ENCODE peak calls at places on chromosomes 16 and 17, in six cellular contexts. One of them, this sample, is unnamed.

GRCh38 chr17:40824015-40824832 is 1.8 kb upstream of the KRT10 start:
- DNase-seq in GM23248: no peak
- DNase-seq in endothelial cell of umbilical vein: no peak
- DNase-seq in MM.1S: peak; percentile 26
- DNase-seq in GM23338: no peak
- DNase-seq in DND-41: no peak
- DNase-seq in this sample: no peak

GRCh38 chr16:3952342-3953131 is 72.0 kb upstream of the CREBBP start:
- DNase-seq in GM23248: peak; percentile 55
- DNase-seq in endothelial cell of umbilical vein: no peak
- DNase-seq in MM.1S: no peak
- DNase-seq in GM23338: peak; percentile 25
- DNase-seq in DND-41: peak; percentile 20
- DNase-seq in this sample: peak; percentile 53

GRCh38 chr16:56191807-56192643 is 736 bp downstream of the GNAO1 start:
- DNase-seq in GM23248: no peak
- DNase-seq in endothelial cell of umbilical vein: no peak
- DNase-seq in MM.1S: no peak
- DNase-seq in GM23338: peak; percentile 32
- DNase-seq in DND-41: peak; percentile 56
- DNase-seq in this sample: peak; percentile 48

GRCh38 chr16:2980227-2981176 is at the start of gene PKMYT1:
- DNase-seq in GM23248: peak; percentile 97
- DNase-seq in endothelial cell of umbilical vein: peak; percentile 90
- DNase-seq in MM.1S: peak; percentile 92
- DNase-seq in GM23338: peak; percentile 90
- DNase-seq in DND-41: peak; percentile 95
- DNase-seq in this sample: peak; percentile 96

GRCh38 chr16:11535494-11535893 is 51.2 kb downstream of the LITAF start:
- DNase-seq in GM23248: no peak
- DNase-seq in endothelial cell of umbilical vein: no peak
- DNase-seq in MM.1S: no peak
- DNase-seq in GM23338: no peak
- DNase-seq in DND-41: no peak
- DNase-seq in this sample: no peak

GRCh38 chr16:4686497-4687210 is 6.7 kb upstream of the NUDT16L1 start:
- DNase-seq in GM23248: no peak
- DNase-seq in endothelial cell of umbilical vein: no peak
- DNase-seq in MM.1S: no peak
- DNase-seq in GM23338: no peak
- DNase-seq in DND-41: no peak
- DNase-seq in this sample: no peak

GRCh38 chr17:28917465-28917864 is 14.6 kb upstream of the DHRS13 start:
- DNase-seq in GM23248: no peak
- DNase-seq in endothelial cell of umbilical vein: no peak
- DNase-seq in MM.1S: no peak
- DNase-seq in GM23338: no peak
- DNase-seq in DND-41: no peak
- DNase-seq in this sample: no peak

GRCh38 chr17:42667088-42667951 is 8.2 kb downstream of the TUBG2 start:
- DNase-seq in GM23248: peak; percentile 93
- DNase-seq in endothelial cell of umbilical vein: peak; percentile 49
- DNase-seq in MM.1S: no peak
- DNase-seq in GM23338: no peak
- DNase-seq in DND-41: no peak
- DNase-seq in this sample: no peak

GRCh38 chr17:31581022-31581483 is 189.6 kb downstream of the RAB11FIP4 start:
- DNase-seq in GM23248: peak; percentile 83
- DNase-seq in endothelial cell of umbilical vein: peak; percentile 78
- DNase-seq in MM.1S: no peak
- DNase-seq in GM23338: no peak
- DNase-seq in DND-41: no peak
- DNase-seq in this sample: no peak

GRCh38 chr17:81306898-81307510 is 11.9 kb upstream of the SLC38A10 start:
- DNase-seq in GM23248: no peak
- DNase-seq in endothelial cell of umbilical vein: no peak
- DNase-seq in MM.1S: no peak
- DNase-seq in GM23338: no peak
- DNase-seq in DND-41: no peak
- DNase-seq in this sample: no peak

GRCh38 chr17:44952946-44953475 is 5.4 kb upstream of the KIF18B start:
- DNase-seq in GM23248: no peak
- DNase-seq in endothelial cell of umbilical vein: no peak
- DNase-seq in MM.1S: no peak
- DNase-seq in GM23338: peak; percentile 46
- DNase-seq in DND-41: no peak
- DNase-seq in this sample: peak; percentile 33

GRCh38 chr16:17404903-17405691 is 65.7 kb downstream of the XYLT1 start:
- DNase-seq in GM23248: peak; percentile 95
- DNase-seq in endothelial cell of umbilical vein: no peak
- DNase-seq in MM.1S: no peak
- DNase-seq in GM23338: no peak
- DNase-seq in DND-41: no peak
- DNase-seq in this sample: no peak

GRCh38 chr16:57865746-57866528 is 63.6 kb upstream of the KIFC3 start:
- DNase-seq in GM23248: no peak
- DNase-seq in endothelial cell of umbilical vein: no peak
- DNase-seq in MM.1S: no peak
- DNase-seq in GM23338: no peak
- DNase-seq in DND-41: no peak
- DNase-seq in this sample: no peak

GRCh38 chr16:1443403-1443973 is 868 bp downstream of the CCDC154 start:
- DNase-seq in GM23248: no peak
- DNase-seq in endothelial cell of umbilical vein: no peak
- DNase-seq in MM.1S: no peak
- DNase-seq in GM23338: no peak
- DNase-seq in DND-41: no peak
- DNase-seq in this sample: no peak

GRCh38 chr17:50865060-50865867 is 890 bp downstream of the TOB1 start:
- DNase-seq in GM23248: peak; percentile 76
- DNase-seq in endothelial cell of umbilical vein: peak; percentile 63
- DNase-seq in MM.1S: peak; percentile 61
- DNase-seq in GM23338: peak; percentile 68
- DNase-seq in DND-41: peak; percentile 51
- DNase-seq in this sample: peak; percentile 82

GRCh38 chr16:49621240-49622083 is 234.4 kb downstream of the ZNF423 start:
- DNase-seq in GM23248: no peak
- DNase-seq in endothelial cell of umbilical vein: no peak
- DNase-seq in MM.1S: no peak
- DNase-seq in GM23338: no peak
- DNase-seq in DND-41: no peak
- DNase-seq in this sample: no peak

GRCh38 chr16:17509194-17509593 is 38.4 kb upstream of the XYLT1 start:
- DNase-seq in GM23248: no peak
- DNase-seq in endothelial cell of umbilical vein: no peak
- DNase-seq in MM.1S: no peak
- DNase-seq in GM23338: no peak
- DNase-seq in DND-41: no peak
- DNase-seq in this sample: no peak

GRCh38 chr16:66205287-66206167 is 161.0 kb upstream of the CDH5 start:
- DNase-seq in GM23248: peak; percentile 70
- DNase-seq in endothelial cell of umbilical vein: no peak
- DNase-seq in MM.1S: no peak
- DNase-seq in GM23338: no peak
- DNase-seq in DND-41: no peak
- DNase-seq in this sample: no peak

GRCh38 chr17:55294042-55294751 is 29.4 kb downstream of the HLF start:
- DNase-seq in GM23248: no peak
- DNase-seq in endothelial cell of umbilical vein: no peak
- DNase-seq in MM.1S: no peak
- DNase-seq in GM23338: no peak
- DNase-seq in DND-41: no peak
- DNase-seq in this sample: no peak

GRCh38 chr16:78729687-78730086 is 630.2 kb downstream of the WWOX start:
- DNase-seq in GM23248: no peak
- DNase-seq in endothelial cell of umbilical vein: no peak
- DNase-seq in MM.1S: peak; percentile 49
- DNase-seq in GM23338: no peak
- DNase-seq in DND-41: no peak
- DNase-seq in this sample: no peak

DNA sequence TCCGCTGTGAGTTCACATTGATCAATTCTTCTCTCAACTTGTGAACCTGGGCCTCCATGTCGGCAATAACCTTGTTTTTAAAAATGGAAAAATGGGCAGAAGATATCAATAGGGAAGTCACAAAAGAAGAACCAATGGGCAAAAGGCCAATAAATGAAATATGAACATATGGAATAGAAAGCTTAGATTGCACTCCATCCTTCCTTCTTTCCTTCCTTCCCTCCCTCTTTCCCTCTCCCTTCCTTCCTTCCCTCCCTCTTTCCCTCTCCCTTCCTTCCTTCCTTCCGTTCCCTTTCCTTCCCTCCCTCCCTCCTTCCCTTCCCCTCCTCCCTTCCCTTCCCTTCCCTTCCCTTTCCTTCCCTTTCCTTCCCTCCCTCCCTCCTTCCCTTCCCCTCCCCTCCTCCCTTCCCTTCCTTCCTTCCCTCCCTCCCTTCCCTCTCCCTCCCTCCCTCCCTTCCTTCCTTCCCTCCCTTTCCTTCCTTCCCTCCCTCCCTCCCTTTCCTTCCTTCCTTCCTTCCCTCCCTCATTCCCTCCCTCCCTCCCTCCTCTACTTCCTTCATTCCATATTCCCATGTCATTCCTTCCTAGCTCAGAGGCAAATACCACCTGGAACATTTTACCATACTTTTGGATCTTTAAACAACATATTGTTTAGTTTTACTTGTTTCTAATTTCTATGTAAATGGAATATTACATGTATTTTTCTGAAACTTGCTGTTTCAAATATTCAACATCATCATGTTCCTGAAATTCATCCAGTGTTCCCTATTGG is 290.7 kb upstream of the AXIN2 start:
- DNase-seq in GM23248: no peak
- DNase-seq in endothelial cell of umbilical vein: no peak
- DNase-seq in MM.1S: no peak
- DNase-seq in GM23338: no peak
- DNase-seq in DND-41: no peak
- DNase-seq in this sample: no peak
- H3K4me3 ChIP-seq in GM23248: no peak overlapping the region
- H3K4me3 ChIP-seq in endothelial cell of umbilical vein: no peak overlapping the region
- H3K4me3 ChIP-seq in MM.1S: no peak overlapping the region
- H3K4me3 ChIP-seq in GM23338: no peak overlapping the region
- H3K4me3 ChIP-seq in DND-41: no peak overlapping the region
- H3K4me3 ChIP-seq in this sample: no peak overlapping the region

GRCh38 chr16:85465328-85466307 is 147.5 kb upstream of the GSE1 start:
- DNase-seq in GM23248: peak; percentile 92
- DNase-seq in endothelial cell of umbilical vein: no peak
- DNase-seq in MM.1S: no peak
- DNase-seq in GM23338: no peak
- DNase-seq in DND-41: no peak
- DNase-seq in this sample: no peak
- H3K4me1 ChIP-seq in GM23248: peaks cover 30% of the 10 kb centered on the region
- H3K4me1 ChIP-seq in endothelial cell of umbilical vein: no peaks in the 10 kb centered on the region
- H3K4me1 ChIP-seq in MM.1S: no peaks in the 10 kb centered on the region
- H3K4me1 ChIP-seq in GM23338: peaks cover 17% of the 10 kb centered on the region
- H3K4me1 ChIP-seq in DND-41: peaks cover 49% of the 10 kb centered on the region
- H3K4me1 ChIP-seq in this sample: peaks cover 36% of the 10 kb centered on the region

GRCh38 chr17:4785311-4786110 is 653 bp downstream of the VMO1 start:
- DNase-seq in GM23248: peak; percentile 50
- DNase-seq in endothelial cell of umbilical vein: no peak
- DNase-seq in MM.1S: no peak
- DNase-seq in GM23338: no peak
- DNase-seq in DND-41: no peak
- DNase-seq in this sample: no peak
- TF ChIP-seq EZH2 in GM23248: no peak
- TF ChIP-seq EZH2 in endothelial cell of umbilical vein: peak; percentile 88
- TF ChIP-seq EZH2 in MM.1S: no peak
- TF ChIP-seq EZH2 in GM23338: no peak
- TF ChIP-seq EZH2 in DND-41: no peak
- TF ChIP-seq EZH2 in this sample: no peak

GRCh38 chr17:82963104-82963950 is 116.1 kb upstream of the METRNL start:
- DNase-seq in GM23248: peak; percentile 93
- DNase-seq in endothelial cell of umbilical vein: peak; percentile 76
- DNase-seq in MM.1S: no peak
- DNase-seq in GM23338: peak; percentile 95
- DNase-seq in DND-41: no peak
- DNase-seq in this sample: peak; percentile 86
- H3K4me3 ChIP-seq in GM23248: peak overlapping the region; percentile 59
- H3K4me3 ChIP-seq in endothelial cell of umbilical vein: no peak overlapping the region
- H3K4me3 ChIP-seq in MM.1S: no peak overlapping the region
- H3K4me3 ChIP-seq in GM23338: peak overlapping the region; percentile 48
- H3K4me3 ChIP-seq in DND-41: no peak overlapping the region
- H3K4me3 ChIP-seq in this sample: peak overlapping the region; percentile 11

GRCh38 chr16:14374451-14375131 is 255.5 kb downstream of the PARN start:
- DNase-seq in GM23248: no peak
- DNase-seq in endothelial cell of umbilical vein: no peak
- DNase-seq in MM.1S: no peak
- DNase-seq in GM23338: no peak
- DNase-seq in DND-41: no peak
- DNase-seq in this sample: no peak

GRCh38 chr16:14375132-14375491 is 254.9 kb downstream of the PARN start:
- DNase-seq in GM23248: peak; percentile 28
- DNase-seq in endothelial cell of umbilical vein: no peak
- DNase-seq in MM.1S: no peak
- DNase-seq in GM23338: no peak
- DNase-seq in DND-41: no peak
- DNase-seq in this sample: no peak

GRCh38 chr16:14377326-14377725 is 252.7 kb downstream of the PARN start:
- DNase-seq in GM23248: peak; percentile 45
- DNase-seq in endothelial cell of umbilical vein: no peak
- DNase-seq in MM.1S: no peak
- DNase-seq in GM23338: no peak
- DNase-seq in DND-41: no peak
- DNase-seq in this sample: no peak

GRCh38 chr16:14378131-14378551 is 251.9 kb downstream of the PARN start:
- DNase-seq in GM23248: peak; percentile 76
- DNase-seq in endothelial cell of umbilical vein: no peak
- DNase-seq in MM.1S: peak; percentile 54
- DNase-seq in GM23338: no peak
- DNase-seq in DND-41: no peak
- DNase-seq in this sample: no peak

GRCh38 chr16:14378684-14379467 is 251.2 kb downstream of the PARN start:
- DNase-seq in GM23248: peak; percentile 92
- DNase-seq in endothelial cell of umbilical vein: no peak
- DNase-seq in MM.1S: no peak
- DNase-seq in GM23338: no peak
- DNase-seq in DND-41: no peak
- DNase-seq in this sample: no peak
- H3K4me1 ChIP-seq in GM23248: peaks cover 20% of the 10 kb centered on the region
- H3K4me1 ChIP-seq in endothelial cell of umbilical vein: no peaks in the 10 kb centered on the region
- H3K4me1 ChIP-seq in MM.1S: peaks cover 11% of the 10 kb centered on the region
- H3K4me1 ChIP-seq in GM23338: no peaks in the 10 kb centered on the region
- H3K4me1 ChIP-seq in DND-41: no peaks in the 10 kb centered on the region
- H3K4me1 ChIP-seq in this sample: no peaks in the 10 kb centered on the region

GRCh38 chr17:39036009-39036408 is 68.8 kb upstream of the FBXO47 start:
- DNase-seq in GM23248: no peak
- DNase-seq in endothelial cell of umbilical vein: no peak
- DNase-seq in MM.1S: no peak
- DNase-seq in GM23338: no peak
- DNase-seq in DND-41: no peak
- DNase-seq in this sample: no peak
- TF ChIP-seq EZH2 in GM23248: no peak
- TF ChIP-seq EZH2 in endothelial cell of umbilical vein: no peak
- TF ChIP-seq EZH2 in MM.1S: no peak
- TF ChIP-seq EZH2 in GM23338: no peak
- TF ChIP-seq EZH2 in DND-41: no peak
- TF ChIP-seq EZH2 in this sample: no peak